ENCODE peak calls at places on chromosomes 6 and 20, in eight cellular contexts. One of them, this sample, is unnamed.

GRCh38 chr6:141309295-141309694 is 823.4 kb upstream of the GJE1 start:
- DNase-seq in activated B cell treated with CpG ODN at 0.5 μM for 24 hours: no peak
- DNase-seq in ovary: no peak
- DNase-seq in GM06990: no peak
- DNase-seq in IMR-90: no peak
- DNase-seq in astrocyte of the spinal cord: no peak
- DNase-seq in lower leg skin: no peak
- DNase-seq in HFFc6: no peak
- DNase-seq in this sample: no peak

GRCh38 chr6:45436544-45437440 is 59.1 kb upstream of the SUPT3H start:
- DNase-seq in lower leg skin: no peak
- DNase-seq in activated B cell treated with CpG ODN at 0.5 μM for 24 hours: no peak
- DNase-seq in HFFc6: peak; percentile 65
- DNase-seq in GM06990: no peak
- DNase-seq in IMR-90: peak; percentile 89
- DNase-seq in ovary: no peak
- DNase-seq in astrocyte of the spinal cord: peak; percentile 79
- DNase-seq in this sample: no peak

GRCh38 chr6:13696226-13696625 is 15.4 kb downstream of the RANBP9 start:
- DNase-seq in GM06990: no peak
- DNase-seq in lower leg skin: no peak
- DNase-seq in ovary: no peak
- DNase-seq in astrocyte of the spinal cord: peak; percentile 65
- DNase-seq in activated B cell treated with CpG ODN at 0.5 μM for 24 hours: no peak
- DNase-seq in IMR-90: peak; percentile 90
- DNase-seq in HFFc6: peak; percentile 74
- DNase-seq in this sample: no peak

GRCh38 chr20:58310291-58310782 is 822 bp downstream of the RAB22A start:
- DNase-seq in activated B cell treated with CpG ODN at 0.5 μM for 24 hours: no peak
- DNase-seq in HFFc6: peak; percentile 4
- DNase-seq in ovary: no peak
- DNase-seq in lower leg skin: no peak
- DNase-seq in GM06990: no peak
- DNase-seq in IMR-90: peak; percentile 14
- DNase-seq in astrocyte of the spinal cord: peak; percentile 21
- DNase-seq in this sample: no peak

GRCh38 chr6:36355819-36356218 is 19.1 kb upstream of the BNIP5 start:
- DNase-seq in HFFc6: no peak
- DNase-seq in lower leg skin: no peak
- DNase-seq in activated B cell treated with CpG ODN at 0.5 μM for 24 hours: no peak
- DNase-seq in GM06990: no peak
- DNase-seq in astrocyte of the spinal cord: no peak
- DNase-seq in IMR-90: no peak
- DNase-seq in ovary: no peak
- DNase-seq in this sample: no peak

GRCh38 chr6:36929607-36930006 is 24.9 kb upstream of the PI16 start:
- DNase-seq in lower leg skin: no peak
- DNase-seq in ovary: no peak
- DNase-seq in HFFc6: peak; percentile 18
- DNase-seq in activated B cell treated with CpG ODN at 0.5 μM for 24 hours: no peak
- DNase-seq in astrocyte of the spinal cord: peak; percentile 47
- DNase-seq in IMR-90: peak; percentile 82
- DNase-seq in GM06990: no peak
- DNase-seq in this sample: no peak

GRCh38 chr6:80329496-80329895 is 223.0 kb downstream of the BCKDHB start:
- DNase-seq in ovary: no peak
- DNase-seq in IMR-90: no peak
- DNase-seq in lower leg skin: no peak
- DNase-seq in GM06990: no peak
- DNase-seq in astrocyte of the spinal cord: no peak
- DNase-seq in activated B cell treated with CpG ODN at 0.5 μM for 24 hours: no peak
- DNase-seq in HFFc6: no peak
- DNase-seq in this sample: no peak

GRCh38 chr20:56205350-56205749 is 43.2 kb upstream of the MC3R start:
- DNase-seq in ovary: no peak
- DNase-seq in lower leg skin: peak; percentile 20
- DNase-seq in GM06990: no peak
- DNase-seq in HFFc6: no peak
- DNase-seq in astrocyte of the spinal cord: no peak
- DNase-seq in activated B cell treated with CpG ODN at 0.5 μM for 24 hours: no peak
- DNase-seq in IMR-90: no peak
- DNase-seq in this sample: no peak

GRCh38 chr6:119132211-119133004 is 53.9 kb upstream of the FAM184A start:
- DNase-seq in IMR-90: no peak
- DNase-seq in lower leg skin: peak; percentile 7
- DNase-seq in activated B cell treated with CpG ODN at 0.5 μM for 24 hours: no peak
- DNase-seq in ovary: no peak
- DNase-seq in astrocyte of the spinal cord: peak; percentile 60
- DNase-seq in HFFc6: no peak
- DNase-seq in GM06990: no peak
- DNase-seq in this sample: no peak

GRCh38 chr6:42104807-42105713 is 37.4 kb downstream of the C6orf132 start:
- DNase-seq in GM06990: no peak
- DNase-seq in IMR-90: no peak
- DNase-seq in astrocyte of the spinal cord: no peak
- DNase-seq in lower leg skin: no peak
- DNase-seq in ovary: no peak
- DNase-seq in activated B cell treated with CpG ODN at 0.5 μM for 24 hours: no peak
- DNase-seq in HFFc6: no peak
- DNase-seq in this sample: peak; percentile 17

GRCh38 chr6:136791296-136792065 is 796 bp downstream of the MAP3K5 start:
- DNase-seq in IMR-90: peak; percentile 67
- DNase-seq in lower leg skin: peak; percentile 93
- DNase-seq in GM06990: peak; percentile 82
- DNase-seq in astrocyte of the spinal cord: peak; percentile 60
- DNase-seq in ovary: peak; percentile 69
- DNase-seq in activated B cell treated with CpG ODN at 0.5 μM for 24 hours: peak; percentile 47
- DNase-seq in HFFc6: peak; percentile 23
- DNase-seq in this sample: peak; percentile 34

GRCh38 chr6:160733045-160733646 is 31.1 kb downstream of the PLG start:
- DNase-seq in ovary: peak; percentile 20
- DNase-seq in activated B cell treated with CpG ODN at 0.5 μM for 24 hours: no peak
- DNase-seq in lower leg skin: no peak
- DNase-seq in HFFc6: peak; percentile 35
- DNase-seq in astrocyte of the spinal cord: peak; percentile 43
- DNase-seq in IMR-90: peak; percentile 13
- DNase-seq in GM06990: peak; percentile 29
- DNase-seq in this sample: no peak

GRCh38 chr6:144286503-144287393 is 1.6 kb downstream of the UTRN start:
- DNase-seq in GM06990: peak; percentile 16
- DNase-seq in IMR-90: peak; percentile 93
- DNase-seq in astrocyte of the spinal cord: peak; percentile 86
- DNase-seq in ovary: peak; percentile 75
- DNase-seq in lower leg skin: peak; percentile 95
- DNase-seq in activated B cell treated with CpG ODN at 0.5 μM for 24 hours: peak; percentile 19
- DNase-seq in HFFc6: peak; percentile 89
- DNase-seq in this sample: no peak

GRCh38 chr6:73081955-73082354 is 143.3 kb downstream of the KHDC1L start:
- DNase-seq in IMR-90: no peak
- DNase-seq in lower leg skin: no peak
- DNase-seq in activated B cell treated with CpG ODN at 0.5 μM for 24 hours: no peak
- DNase-seq in HFFc6: no peak
- DNase-seq in astrocyte of the spinal cord: no peak
- DNase-seq in ovary: no peak
- DNase-seq in GM06990: no peak
- DNase-seq in this sample: no peak

GRCh38 chr6:79100304-79100703 is 22.2 kb upstream of the PHIP start:
- DNase-seq in lower leg skin: no peak
- DNase-seq in GM06990: no peak
- DNase-seq in IMR-90: no peak
- DNase-seq in astrocyte of the spinal cord: no peak
- DNase-seq in ovary: no peak
- DNase-seq in activated B cell treated with CpG ODN at 0.5 μM for 24 hours: no peak
- DNase-seq in HFFc6: no peak
- DNase-seq in this sample: no peak

GRCh38 chr6:75098709-75099108 is 107.1 kb downstream of the COL12A1 start:
- DNase-seq in astrocyte of the spinal cord: peak; percentile 97
- DNase-seq in ovary: peak; percentile 71
- DNase-seq in IMR-90: peak; percentile 98
- DNase-seq in activated B cell treated with CpG ODN at 0.5 μM for 24 hours: no peak
- DNase-seq in GM06990: no peak
- DNase-seq in HFFc6: peak; percentile 96
- DNase-seq in lower leg skin: peak; percentile 81
- DNase-seq in this sample: no peak

GRCh38 chr6:42239333-42239732 is 21.7 kb upstream of the MRPS10 start:
- DNase-seq in activated B cell treated with CpG ODN at 0.5 μM for 24 hours: no peak
- DNase-seq in IMR-90: no peak
- DNase-seq in astrocyte of the spinal cord: no peak
- DNase-seq in HFFc6: no peak
- DNase-seq in lower leg skin: peak; percentile 48
- DNase-seq in ovary: no peak
- DNase-seq in GM06990: no peak
- DNase-seq in this sample: no peak

GRCh38 chr6:150759500-150759899 is 106.0 kb upstream of the MTHFD1L start:
- DNase-seq in astrocyte of the spinal cord: no peak
- DNase-seq in HFFc6: no peak
- DNase-seq in GM06990: no peak
- DNase-seq in IMR-90: no peak
- DNase-seq in ovary: no peak
- DNase-seq in activated B cell treated with CpG ODN at 0.5 μM for 24 hours: no peak
- DNase-seq in lower leg skin: no peak
- DNase-seq in this sample: no peak

GRCh38 chr20:1278323-1278660 is 12.2 kb downstream of the SNPH start:
- DNase-seq in activated B cell treated with CpG ODN at 0.5 μM for 24 hours: no peak
- DNase-seq in lower leg skin: no peak
- DNase-seq in IMR-90: no peak
- DNase-seq in ovary: no peak
- DNase-seq in HFFc6: no peak
- DNase-seq in astrocyte of the spinal cord: no peak
- DNase-seq in GM06990: no peak
- DNase-seq in this sample: no peak
- TF ChIP-seq CTCF in activated B cell treated with CpG ODN at 0.5 μM for 24 hours: no peak
- TF ChIP-seq CTCF in lower leg skin: no peak
- TF ChIP-seq CTCF in IMR-90: no peak
- TF ChIP-seq CTCF in ovary: no peak
- TF ChIP-seq CTCF in HFFc6: no peak
- TF ChIP-seq CTCF in astrocyte of the spinal cord: no peak
- TF ChIP-seq CTCF in GM06990: no peak
- TF ChIP-seq CTCF in this sample: no peak

GRCh38 chr6:130367767-130368166 is 1.9 kb downstream of the TMEM200A start:
- DNase-seq in astrocyte of the spinal cord: no peak
- DNase-seq in lower leg skin: no peak
- DNase-seq in HFFc6: no peak
- DNase-seq in IMR-90: no peak
- DNase-seq in ovary: no peak
- DNase-seq in activated B cell treated with CpG ODN at 0.5 μM for 24 hours: no peak
- DNase-seq in GM06990: no peak
- DNase-seq in this sample: no peak

GRCh38 chr6:130364224-130364780 is 1.5 kb upstream of the TMEM200A start:
- DNase-seq in GM06990: no peak
- DNase-seq in ovary: no peak
- DNase-seq in activated B cell treated with CpG ODN at 0.5 μM for 24 hours: no peak
- DNase-seq in IMR-90: no peak
- DNase-seq in lower leg skin: no peak
- DNase-seq in astrocyte of the spinal cord: no peak
- DNase-seq in HFFc6: no peak
- DNase-seq in this sample: no peak

GRCh38 chr6:130365166-130366010 is 429 bp upstream of the TMEM200A start:
- DNase-seq in ovary: peak; percentile 88
- DNase-seq in GM06990: peak; percentile 68
- DNase-seq in activated B cell treated with CpG ODN at 0.5 μM for 24 hours: peak; percentile 50
- DNase-seq in astrocyte of the spinal cord: peak; percentile 83
- DNase-seq in IMR-90: peak; percentile 70
- DNase-seq in lower leg skin: peak; percentile 90
- DNase-seq in HFFc6: peak; percentile 39
- DNase-seq in this sample: peak; percentile 35

GRCh38 chr6:130369821-130370220 is 4.0 kb downstream of the TMEM200A start:
- DNase-seq in astrocyte of the spinal cord: no peak
- DNase-seq in GM06990: no peak
- DNase-seq in activated B cell treated with CpG ODN at 0.5 μM for 24 hours: no peak
- DNase-seq in IMR-90: no peak
- DNase-seq in ovary: no peak
- DNase-seq in lower leg skin: no peak
- DNase-seq in HFFc6: no peak
- DNase-seq in this sample: no peak

DNA sequence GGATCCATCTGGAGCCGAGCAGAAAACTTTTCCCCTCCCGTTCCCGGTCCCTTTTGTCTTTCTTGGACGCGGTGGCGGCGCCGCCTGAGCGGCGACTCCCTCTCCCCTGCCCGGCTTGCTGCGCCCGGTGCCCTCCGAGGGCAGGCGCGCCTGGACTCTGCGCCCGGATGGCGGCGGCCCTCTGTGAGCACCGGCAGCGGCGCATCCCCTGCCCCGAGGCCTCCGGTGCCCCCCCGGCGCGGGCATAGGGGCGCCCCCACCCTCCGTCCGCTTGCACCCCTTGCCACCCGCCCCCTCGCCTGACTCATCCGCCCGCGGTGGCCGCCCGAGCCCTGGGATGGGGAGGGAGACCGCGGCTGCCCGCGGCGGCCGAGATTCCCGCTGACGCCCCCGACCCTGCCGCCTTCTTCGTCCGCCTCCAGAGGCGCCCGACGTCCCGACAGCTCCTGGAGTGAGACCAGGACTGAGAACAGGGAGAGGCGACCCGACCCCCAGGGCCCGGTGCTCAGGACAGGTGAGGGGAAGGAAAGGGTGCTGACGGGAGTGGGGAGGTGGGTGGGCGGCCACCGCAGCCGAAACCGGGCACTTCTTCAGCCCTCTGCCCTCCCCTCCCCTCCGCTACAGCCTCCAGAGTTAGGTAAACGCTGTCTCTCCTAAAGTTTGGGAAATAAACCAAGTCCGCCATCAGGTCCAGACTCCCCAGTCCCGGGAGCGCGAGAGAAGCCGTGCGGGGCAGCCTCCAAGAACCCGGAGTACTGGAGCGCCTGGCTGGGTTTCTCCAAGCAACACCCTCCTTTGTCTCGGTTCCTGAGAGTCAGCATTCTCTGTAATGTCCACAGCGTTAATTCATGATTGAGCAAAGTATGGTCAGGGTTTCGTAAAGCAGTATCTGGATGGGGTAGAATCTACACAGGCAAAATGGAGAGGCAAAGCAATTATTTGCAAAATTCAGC is at the start of gene TMEM200A:
- DNase-seq in ovary: peak; percentile 80
- DNase-seq in astrocyte of the spinal cord: peak; percentile 61
- DNase-seq in HFFc6: peak; percentile 36
- DNase-seq in GM06990: peak; percentile 28
- DNase-seq in lower leg skin: peak; percentile 92
- DNase-seq in activated B cell treated with CpG ODN at 0.5 μM for 24 hours: no peak
- DNase-seq in IMR-90: peak; percentile 51
- DNase-seq in this sample: peak; percentile 16
- TF ChIP-seq CTCF in ovary: peak; percentile 14
- TF ChIP-seq CTCF in astrocyte of the spinal cord: peak; percentile 30
- TF ChIP-seq CTCF in HFFc6: peak; percentile 9
- TF ChIP-seq CTCF in GM06990: no peak
- TF ChIP-seq CTCF in lower leg skin: no peak
- TF ChIP-seq CTCF in activated B cell treated with CpG ODN at 0.5 μM for 24 hours: no peak
- TF ChIP-seq CTCF in IMR-90: peak; percentile 43
- TF ChIP-seq CTCF in this sample: no peak

GRCh38 chr6:123777554-123777953 is 26.1 kb upstream of the NKAIN2 start:
- DNase-seq in HFFc6: no peak
- DNase-seq in GM06990: no peak
- DNase-seq in ovary: no peak
- DNase-seq in astrocyte of the spinal cord: peak; percentile 46
- DNase-seq in activated B cell treated with CpG ODN at 0.5 μM for 24 hours: no peak
- DNase-seq in lower leg skin: no peak
- DNase-seq in IMR-90: peak; percentile 1
- DNase-seq in this sample: no peak
- TF ChIP-seq CTCF in HFFc6: no peak
- TF ChIP-seq CTCF in GM06990: no peak
- TF ChIP-seq CTCF in ovary: no peak
- TF ChIP-seq CTCF in astrocyte of the spinal cord: peak; percentile 45
- TF ChIP-seq CTCF in activated B cell treated with CpG ODN at 0.5 μM for 24 hours: no peak
- TF ChIP-seq CTCF in lower leg skin: no peak
- TF ChIP-seq CTCF in IMR-90: peak; percentile 25
- TF ChIP-seq CTCF in this sample: no peak

GRCh38 chr20:11267131-11267761 is 593.4 kb upstream of the JAG1 start:
- DNase-seq in ovary: peak; percentile 74
- DNase-seq in GM06990: peak; percentile 20
- DNase-seq in activated B cell treated with CpG ODN at 0.5 μM for 24 hours: no peak
- DNase-seq in IMR-90: peak; percentile 98
- DNase-seq in HFFc6: peak; percentile 77
- DNase-seq in lower leg skin: no peak
- DNase-seq in astrocyte of the spinal cord: peak; percentile 97
- DNase-seq in this sample: no peak
- TF ChIP-seq CTCF in ovary: no peak
- TF ChIP-seq CTCF in GM06990: no peak
- TF ChIP-seq CTCF in activated B cell treated with CpG ODN at 0.5 μM for 24 hours: no peak
- TF ChIP-seq CTCF in IMR-90: peak; percentile 20
- TF ChIP-seq CTCF in HFFc6: no peak
- TF ChIP-seq CTCF in lower leg skin: no peak
- TF ChIP-seq CTCF in astrocyte of the spinal cord: peak; percentile 22
- TF ChIP-seq CTCF in this sample: no peak

This sample was measured in natural killer cell.